ENCODE peak calls at places on chromosome 3, in five cellular contexts. Q is mesothelial cell of epicardium; X is stimulated activated CD4-positive, alpha-beta T cell treated with anti-CD3 and anti-CD28 coated beads, Interleukin-15, amount 100 ng/mL, for 1 hour; I is activated T-helper 1 cell treated with anti-CD3 and anti-CD28 coated beads, Interleukin-12 subunit alpha, Interleukin-12 subunit beta, Interleukin-2, Interleukin-4 antibody, amounts not matched to agents 30 ng/mL and 10 ng/mL and 1 ng/mL, durations not matched to agents 14 hours and 24 hours and 36 hours; C is H54. Y is an unnamed sample.

GRCh38 chr3:67384790-67385397 is 269.5 kb downstream of the SUCLG2 start:
- DNase-seq in X (no peak), Q (peak; percentile 60), I (no peak), C (peak; percentile 15), Y (peak; percentile 52)

GRCh38 chr3:53131136-53131495 is 881 bp upstream of the RFT1 start:
- DNase-seq in I (no peak), C (no peak), Q (no peak), X (no peak), Y (peak; percentile 41)

GRCh38 chr3:195546130-195546560 is 3.0 kb upstream of the PPP1R2 start:
- DNase-seq in X (no peak), I (no peak), Q (no peak), C (peak; percentile 82), Y (peak; percentile 96)

GRCh38 chr3:111803123-111803593 is 55.9 kb upstream of the PHLDB2 start:
- DNase-seq in X (no peak), C (peak; percentile 22), Q (no peak), I (no peak), Y (peak; percentile 98)

GRCh38 chr3:64650710-64651109 is 37.1 kb downstream of the ADAMTS9 start:
- DNase-seq in I (no peak), C (no peak), Q (no peak), X (no peak), Y (peak; percentile 62)

GRCh38 chr3:4292301-4292700 is 10.9 kb upstream of the SETMAR start:
- DNase-seq in I (no peak), Q (no peak), X (no peak), C (no peak), Y (no peak)

GRCh38 chr3:184156522-184156955 is 1.4 kb downstream of the DVL3 start:
- DNase-seq in Q (peak; percentile 65), X (no peak), I (no peak), C (peak; percentile 69), Y (peak; percentile 61)

GRCh38 chr3:110750201-110750600 is 321.4 kb upstream of the NECTIN3 start:
- DNase-seq in Q (no peak), X (no peak), C (no peak), I (no peak), Y (peak; percentile 14)

GRCh38 chr3:39721076-39721475 is 88.3 kb upstream of the MYRIP start:
- DNase-seq in I (no peak), Q (no peak), C (no peak), X (no peak), Y (peak; percentile 3)

GRCh38 chr3:186930639-186931486 is 537 bp downstream of the ST6GAL1 start:
- DNase-seq in Q (peak; percentile 70), X (peak; percentile 47), I (peak; percentile 54), C (peak; percentile 83), Y (peak; percentile 40)

GRCh38 chr3:190120161-190121060 is at the start of gene P3H2:
- DNase-seq in X (no peak), C (peak; percentile 93), Q (peak; percentile 84), I (no peak), Y (peak; percentile 97)

GRCh38 chr3:101902041-101902440 is 52.7 kb downstream of the NFKBIZ start:
- DNase-seq in C (peak; percentile 28), Q (no peak), X (no peak), I (no peak), Y (peak; percentile 89)

GRCh38 chr3:190060401-190060800 is 60.3 kb downstream of the P3H2 start:
- DNase-seq in I (no peak), C (no peak), Q (no peak), X (no peak), Y (no peak)

GRCh38 chr3:70982700-70983140 is 600.8 kb downstream of the FOXP1 start:
- DNase-seq in X (no peak), C (peak; percentile 40), I (peak; percentile 24), Q (peak; percentile 55), Y (peak; percentile 93)

GRCh38 chr3:42739401-42740158 is 33.5 kb downstream of the CCDC13 start:
- DNase-seq in X (no peak), C (no peak), I (no peak), Q (peak; percentile 32), Y (no peak)

GRCh38 chr3:172137287-172138030 is 98.1 kb downstream of the FNDC3B start:
- DNase-seq in X (no peak), Q (no peak), I (no peak), C (no peak), Y (peak; percentile 27)

GRCh38 chr3:94070341-94070911 is 7.6 kb downstream of the NSUN3 start:
- DNase-seq in C (no peak), I (no peak), Q (no peak), X (no peak), Y (no peak)

GRCh38 chr3:127342735-127343134 is 54.9 kb upstream of the PRR20G start:
- DNase-seq in I (no peak), Q (peak; percentile 10), C (no peak), X (no peak), Y (no peak)

GRCh38 chr3:133494469-133494868 is 79.0 kb upstream of the CDV3 start:
- DNase-seq in C (no peak), I (no peak), X (no peak), Q (no peak), Y (peak; percentile 30)

GRCh38 chr3:23240386-23240785 is 37.3 kb downstream of the UBE2E2 start:
- DNase-seq in X (no peak), I (no peak), Q (no peak), C (no peak), Y (no peak)

GRCh38 chr3:188153949-188154757 is at the start of gene LPP:
- DNase-seq in I (peak; percentile 90), Q (peak; percentile 84), X (peak; percentile 72), C (peak; percentile 86), Y (peak; percentile 90)

GRCh38 chr3:130649061-130649654 is 97.5 kb downstream of the PIK3R4 start:
- DNase-seq in C (no peak), Q (no peak), I (no peak), X (no peak), Y (no peak)

GRCh38 chr3:69091389-69092029 is 6.8 kb downstream of the ARL6IP5 start:
- DNase-seq in I (no peak), Q (no peak), X (no peak), C (no peak), Y (no peak)

GRCh38 chr3:128875556-128876120 is 3.8 kb upstream of the ACAD9 start:
- DNase-seq in Q (no peak), I (peak; percentile 54), C (no peak), X (peak; percentile 38), Y (peak; percentile 43)

GRCh38 chr3:189118896-189119295 is 52.9 kb upstream of the TPRG1 start:
- DNase-seq in C (no peak), Q (no peak), I (no peak), X (no peak), Y (no peak)

GRCh38 chr3:185823280-185824044 is 1.4 kb downstream of the IGF2BP2 start:
- DNase-seq in I (no peak), Q (peak; percentile 75), C (peak; percentile 34), X (no peak), Y (peak; percentile 75)

GRCh38 chr3:48662753-48663488 is at the start of gene CELSR3:
- DNase-seq in C (peak; percentile 91), X (peak; percentile 23), I (peak; percentile 65), Q (peak; percentile 82), Y (peak; percentile 95)

GRCh38 chr3:37546876-37547275 is 314.8 kb upstream of the CTDSPL start:
- DNase-seq in I (no peak), X (no peak), Q (no peak), C (peak; percentile 37), Y (peak; percentile 79)

GRCh38 chr3:12984023-12984823 is 89.0 kb downstream of the IQSEC1 start:
- DNase-seq in I (peak; percentile 44), C (peak; percentile 75), X (no peak), Q (peak; percentile 63), Y (peak; percentile 80)

GRCh38 chr3:95172549-95172948 is 1109.7 kb downstream of the NSUN3 start:
- DNase-seq in I (no peak), Q (no peak), X (no peak), C (no peak), Y (no peak)

GRCh38 chr3:114660124-114660523 is 366.3 kb downstream of the TIGIT start:
- DNase-seq in I (no peak), X (no peak), C (no peak), Q (no peak), Y (peak; percentile 48)

GRCh38 chr3:10703875-10704274 is 112.2 kb upstream of the SLC6A11 start:
- DNase-seq in Q (no peak), C (peak; percentile 67), I (no peak), X (no peak), Y (peak; percentile 57)

GRCh38 chr3:12695916-12696315 is 32.0 kb upstream of the RAF1 start:
- DNase-seq in X (no peak), Q (no peak), C (no peak), I (no peak), Y (no peak)

GRCh38 chr3:194129581-194130133 is 6.3 kb upstream of the HES1 start:
- DNase-seq in X (no peak), Q (no peak), C (no peak), I (no peak), Y (peak; percentile 44)

GRCh38 chr3:13712682-13713180 is 163.8 kb downstream of the FBLN2 start:
- DNase-seq in X (no peak), Q (peak; percentile 29), C (no peak), I (no peak), Y (no peak)

GRCh38 chr3:25380222-25380739 is 47.8 kb upstream of the RARB start:
- DNase-seq in X (no peak), C (no peak), Q (no peak), I (no peak), Y (no peak)

GRCh38 chr3:130971208-130971607 is 55.4 kb downstream of the ASTE1 start:
- DNase-seq in I (no peak), C (no peak), X (no peak), Q (no peak), Y (peak; percentile 55)

GRCh38 chr3:31974454-31974853 is 6.6 kb downstream of the OSBPL10 start:
- DNase-seq in Q (no peak), C (no peak), I (no peak), X (no peak), Y (no peak)

GRCh38 chr3:184255291-184256039 is 5.9 kb downstream of the CAMK2N2 start:
- DNase-seq in X (no peak), Q (no peak), C (peak; percentile 76), I (no peak), Y (peak; percentile 20)

GRCh38 chr3:46022909-46023785 is 4.1 kb downstream of the XCR1 start:
- DNase-seq in Q (no peak), C (no peak), X (no peak), I (no peak), Y (no peak)